ENCODE peak calls at places on chromosomes 12 and 14, in five cellular contexts. One of them, this sample, is unnamed.

GRCh38 chr14:23301969-23302289 is 730 bp downstream of the PPP1R3E start:
- DNase-seq in IMR-90: no peak
- DNase-seq in activated B cell treated with CpG ODN at 0.5 μM for 24 hours: no peak
- DNase-seq in fibroblast of the aortic adventitia: no peak
- DNase-seq in left ventricle myocardium inferior: no peak
- DNase-seq in this sample: no peak

GRCh38 chr12:83097656-83098055 is 410.9 kb downstream of the TMTC2 start:
- DNase-seq in fibroblast of the aortic adventitia: no peak
- DNase-seq in left ventricle myocardium inferior: no peak
- DNase-seq in IMR-90: no peak
- DNase-seq in activated B cell treated with CpG ODN at 0.5 μM for 24 hours: no peak
- DNase-seq in this sample: no peak

GRCh38 chr14:64387232-64387737 is 868 bp upstream of the MTHFD1 start:
- DNase-seq in IMR-90: peak; percentile 19
- DNase-seq in left ventricle myocardium inferior: no peak
- DNase-seq in activated B cell treated with CpG ODN at 0.5 μM for 24 hours: no peak
- DNase-seq in fibroblast of the aortic adventitia: no peak
- DNase-seq in this sample: peak; percentile 16

GRCh38 chr12:131046813-131047788 is 93.4 kb downstream of the ADGRD1 start:
- DNase-seq in left ventricle myocardium inferior: peak; percentile 62
- DNase-seq in fibroblast of the aortic adventitia: no peak
- DNase-seq in IMR-90: no peak
- DNase-seq in activated B cell treated with CpG ODN at 0.5 μM for 24 hours: no peak
- DNase-seq in this sample: no peak

GRCh38 chr12:10618338-10618987 is 5.1 kb upstream of the MAGOHB start:
- DNase-seq in left ventricle myocardium inferior: no peak
- DNase-seq in IMR-90: peak; percentile 88
- DNase-seq in activated B cell treated with CpG ODN at 0.5 μM for 24 hours: no peak
- DNase-seq in fibroblast of the aortic adventitia: peak; percentile 74
- DNase-seq in this sample: no peak

GRCh38 chr14:49173765-49174373 is 412.3 kb downstream of the RPS29 start:
- DNase-seq in fibroblast of the aortic adventitia: peak; percentile 66
- DNase-seq in left ventricle myocardium inferior: no peak
- DNase-seq in activated B cell treated with CpG ODN at 0.5 μM for 24 hours: no peak
- DNase-seq in IMR-90: peak; percentile 69
- DNase-seq in this sample: no peak

GRCh38 chr12:40697566-40698257 is 5.5 kb downstream of the CNTN1 start:
- DNase-seq in IMR-90: no peak
- DNase-seq in fibroblast of the aortic adventitia: no peak
- DNase-seq in left ventricle myocardium inferior: no peak
- DNase-seq in activated B cell treated with CpG ODN at 0.5 μM for 24 hours: no peak
- DNase-seq in this sample: no peak

GRCh38 chr12:66269757-66270383 is 32.4 kb upstream of the HELB start:
- DNase-seq in fibroblast of the aortic adventitia: peak; percentile 69
- DNase-seq in left ventricle myocardium inferior: no peak
- DNase-seq in activated B cell treated with CpG ODN at 0.5 μM for 24 hours: no peak
- DNase-seq in IMR-90: peak; percentile 62
- DNase-seq in this sample: no peak

GRCh38 chr14:90544566-90544965 is 147.7 kb downstream of the CALM1 start:
- DNase-seq in left ventricle myocardium inferior: no peak
- DNase-seq in activated B cell treated with CpG ODN at 0.5 μM for 24 hours: no peak
- DNase-seq in IMR-90: no peak
- DNase-seq in fibroblast of the aortic adventitia: no peak
- DNase-seq in this sample: no peak

GRCh38 chr14:61282746-61283145 is 1.6 kb upstream of the TMEM30B start:
- DNase-seq in IMR-90: no peak
- DNase-seq in activated B cell treated with CpG ODN at 0.5 μM for 24 hours: no peak
- DNase-seq in fibroblast of the aortic adventitia: no peak
- DNase-seq in left ventricle myocardium inferior: no peak
- DNase-seq in this sample: no peak

GRCh38 chr12:31850268-31850667 is 108.9 kb upstream of the RESF1 start:
- DNase-seq in left ventricle myocardium inferior: no peak
- DNase-seq in IMR-90: no peak
- DNase-seq in fibroblast of the aortic adventitia: no peak
- DNase-seq in activated B cell treated with CpG ODN at 0.5 μM for 24 hours: no peak
- DNase-seq in this sample: no peak

GRCh38 chr12:31845613-31846321 is 113.4 kb upstream of the RESF1 start:
- DNase-seq in fibroblast of the aortic adventitia: no peak
- DNase-seq in activated B cell treated with CpG ODN at 0.5 μM for 24 hours: no peak
- DNase-seq in IMR-90: no peak
- DNase-seq in left ventricle myocardium inferior: no peak
- DNase-seq in this sample: no peak

GRCh38 chr12:31843399-31844095 is 114.7 kb upstream of the AMN1 start:
- DNase-seq in left ventricle myocardium inferior: no peak
- DNase-seq in activated B cell treated with CpG ODN at 0.5 μM for 24 hours: no peak
- DNase-seq in fibroblast of the aortic adventitia: no peak
- DNase-seq in IMR-90: no peak
- DNase-seq in this sample: no peak

GRCh38 chr12:31849090-31849687 is 110.0 kb upstream of the RESF1 start:
- DNase-seq in activated B cell treated with CpG ODN at 0.5 μM for 24 hours: no peak
- DNase-seq in IMR-90: peak; percentile 9
- DNase-seq in fibroblast of the aortic adventitia: no peak
- DNase-seq in left ventricle myocardium inferior: no peak
- DNase-seq in this sample: no peak

GRCh38 chr12:31846405-31846804 is 112.8 kb upstream of the RESF1 start:
- DNase-seq in activated B cell treated with CpG ODN at 0.5 μM for 24 hours: no peak
- DNase-seq in IMR-90: no peak
- DNase-seq in fibroblast of the aortic adventitia: no peak
- DNase-seq in left ventricle myocardium inferior: no peak
- DNase-seq in this sample: no peak
- TF ChIP-seq CTCF in activated B cell treated with CpG ODN at 0.5 μM for 24 hours: no peak
- TF ChIP-seq CTCF in IMR-90: no peak
- TF ChIP-seq CTCF in fibroblast of the aortic adventitia: no peak
- TF ChIP-seq CTCF in left ventricle myocardium inferior: no peak
- TF ChIP-seq CTCF in this sample: no peak

GRCh38 chr12:116612436-116612835 is 53.3 kb downstream of the MAP1LC3B2 start:
- DNase-seq in left ventricle myocardium inferior: no peak
- DNase-seq in fibroblast of the aortic adventitia: no peak
- DNase-seq in activated B cell treated with CpG ODN at 0.5 μM for 24 hours: no peak
- DNase-seq in IMR-90: no peak
- DNase-seq in this sample: no peak

GRCh38 chr12:116610971-116611541 is 51.9 kb downstream of the MAP1LC3B2 start:
- DNase-seq in IMR-90: no peak
- DNase-seq in activated B cell treated with CpG ODN at 0.5 μM for 24 hours: no peak
- DNase-seq in left ventricle myocardium inferior: peak; percentile 25
- DNase-seq in fibroblast of the aortic adventitia: peak; percentile 19
- DNase-seq in this sample: no peak

GRCh38 chr12:116607039-116607438 is 47.9 kb downstream of the MAP1LC3B2 start:
- DNase-seq in activated B cell treated with CpG ODN at 0.5 μM for 24 hours: no peak
- DNase-seq in fibroblast of the aortic adventitia: no peak
- DNase-seq in IMR-90: no peak
- DNase-seq in left ventricle myocardium inferior: no peak
- DNase-seq in this sample: no peak

GRCh38 chr12:116609236-116609635 is 50.1 kb downstream of the MAP1LC3B2 start:
- DNase-seq in left ventricle myocardium inferior: no peak
- DNase-seq in fibroblast of the aortic adventitia: peak; percentile 40
- DNase-seq in activated B cell treated with CpG ODN at 0.5 μM for 24 hours: no peak
- DNase-seq in IMR-90: no peak
- DNase-seq in this sample: no peak

GRCh38 chr12:116609715-116610114 is 50.5 kb downstream of the MAP1LC3B2 start:
- DNase-seq in left ventricle myocardium inferior: no peak
- DNase-seq in IMR-90: no peak
- DNase-seq in activated B cell treated with CpG ODN at 0.5 μM for 24 hours: no peak
- DNase-seq in fibroblast of the aortic adventitia: no peak
- DNase-seq in this sample: no peak
- TF ChIP-seq CTCF in left ventricle myocardium inferior: peak; percentile 43
- TF ChIP-seq CTCF in IMR-90: peak; percentile 37
- TF ChIP-seq CTCF in activated B cell treated with CpG ODN at 0.5 μM for 24 hours: no peak
- TF ChIP-seq CTCF in fibroblast of the aortic adventitia: peak; percentile 17
- TF ChIP-seq CTCF in this sample: no peak

GRCh38 chr12:127926004-127926403 is 341.0 kb upstream of the TMEM132C start:
- DNase-seq in left ventricle myocardium inferior: no peak
- DNase-seq in IMR-90: no peak
- DNase-seq in activated B cell treated with CpG ODN at 0.5 μM for 24 hours: no peak
- DNase-seq in fibroblast of the aortic adventitia: peak; percentile 72
- DNase-seq in this sample: no peak
- TF ChIP-seq CTCF in left ventricle myocardium inferior: peak; percentile 71
- TF ChIP-seq CTCF in IMR-90: no peak
- TF ChIP-seq CTCF in activated B cell treated with CpG ODN at 0.5 μM for 24 hours: no peak
- TF ChIP-seq CTCF in fibroblast of the aortic adventitia: peak; percentile 83
- TF ChIP-seq CTCF in this sample: no peak

DNA sequence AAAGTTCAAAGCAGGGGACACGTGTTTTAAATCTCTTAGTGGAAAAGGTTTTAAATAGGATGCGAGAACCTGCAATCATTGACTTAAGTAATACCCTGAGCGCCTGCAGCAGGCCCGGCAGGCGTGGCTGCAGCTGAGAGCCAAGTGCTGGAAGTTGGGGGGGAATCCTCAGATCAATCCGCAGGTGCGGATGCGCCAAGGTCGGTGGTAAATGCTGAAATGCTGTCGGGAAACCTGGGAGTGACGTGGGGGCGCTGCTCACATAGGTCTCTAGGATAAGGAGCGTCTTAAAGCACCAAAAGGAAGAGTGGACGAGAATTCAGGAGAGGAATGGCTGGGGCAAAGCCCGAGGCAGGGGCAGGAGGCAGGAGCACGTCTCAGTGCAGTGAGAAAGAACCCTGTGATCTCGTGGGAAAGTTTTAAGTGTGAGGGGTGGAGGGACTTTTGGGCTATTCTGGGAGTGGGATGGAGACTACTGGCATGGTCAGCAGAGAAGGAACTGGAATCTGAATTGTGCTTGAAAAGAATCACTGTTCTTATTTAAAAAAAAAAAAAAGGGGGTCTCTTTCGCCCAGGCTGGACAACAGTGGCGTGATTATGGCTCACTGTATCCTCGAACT is 883 bp upstream of the CDCA4 start:
- DNase-seq in left ventricle myocardium inferior: no peak
- DNase-seq in fibroblast of the aortic adventitia: no peak
- DNase-seq in activated B cell treated with CpG ODN at 0.5 μM for 24 hours: no peak
- DNase-seq in IMR-90: peak; percentile 44
- DNase-seq in this sample: no peak
- TF ChIP-seq CTCF in left ventricle myocardium inferior: no peak
- TF ChIP-seq CTCF in fibroblast of the aortic adventitia: no peak
- TF ChIP-seq CTCF in activated B cell treated with CpG ODN at 0.5 μM for 24 hours: no peak
- TF ChIP-seq CTCF in IMR-90: no peak
- TF ChIP-seq CTCF in this sample: no peak

GRCh38 chr12:42010715-42011114 is 134.0 kb downstream of the GXYLT1 start:
- DNase-seq in activated B cell treated with CpG ODN at 0.5 μM for 24 hours: no peak
- DNase-seq in left ventricle myocardium inferior: no peak
- DNase-seq in IMR-90: no peak
- DNase-seq in fibroblast of the aortic adventitia: no peak
- DNase-seq in this sample: no peak
- TF ChIP-seq CTCF in activated B cell treated with CpG ODN at 0.5 μM for 24 hours: no peak
- TF ChIP-seq CTCF in left ventricle myocardium inferior: no peak
- TF ChIP-seq CTCF in IMR-90: no peak
- TF ChIP-seq CTCF in fibroblast of the aortic adventitia: no peak
- TF ChIP-seq CTCF in this sample: no peak

GRCh38 chr12:64077922-64078321 is 144.2 kb downstream of the KICS2 start:
- DNase-seq in left ventricle myocardium inferior: no peak
- DNase-seq in activated B cell treated with CpG ODN at 0.5 μM for 24 hours: no peak
- DNase-seq in IMR-90: no peak
- DNase-seq in fibroblast of the aortic adventitia: peak; percentile 28
- DNase-seq in this sample: no peak
- TF ChIP-seq CTCF in left ventricle myocardium inferior: peak; percentile 40
- TF ChIP-seq CTCF in activated B cell treated with CpG ODN at 0.5 μM for 24 hours: no peak
- TF ChIP-seq CTCF in IMR-90: peak; percentile 39
- TF ChIP-seq CTCF in fibroblast of the aortic adventitia: peak; percentile 52
- TF ChIP-seq CTCF in this sample: no peak

DNA sequence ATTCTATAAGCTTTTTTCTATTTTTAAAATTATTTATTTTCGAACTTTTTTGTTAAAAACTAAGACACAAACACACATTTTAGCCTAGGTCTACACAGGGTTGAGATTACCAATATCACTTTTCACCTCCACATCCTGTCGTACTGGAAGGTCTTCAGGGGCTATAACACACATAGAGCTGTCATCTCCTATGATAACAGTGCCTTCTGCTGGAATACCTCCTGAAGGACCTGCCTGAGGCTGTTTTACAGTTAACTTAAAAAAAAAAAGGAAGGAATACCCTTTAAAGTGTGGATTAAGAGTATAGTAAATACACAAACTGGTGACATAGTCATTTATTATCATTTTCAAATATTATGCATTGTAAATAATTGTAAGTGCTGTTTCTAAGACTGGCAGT is 43.0 kb downstream of the RASSF8 start:
- DNase-seq in activated B cell treated with CpG ODN at 0.5 μM for 24 hours: no peak
- DNase-seq in left ventricle myocardium inferior: no peak
- DNase-seq in fibroblast of the aortic adventitia: no peak
- DNase-seq in IMR-90: no peak
- DNase-seq in this sample: no peak
- TF ChIP-seq CTCF in activated B cell treated with CpG ODN at 0.5 μM for 24 hours: no peak
- TF ChIP-seq CTCF in left ventricle myocardium inferior: no peak
- TF ChIP-seq CTCF in fibroblast of the aortic adventitia: no peak
- TF ChIP-seq CTCF in IMR-90: peak; percentile 15
- TF ChIP-seq CTCF in this sample: no peak

GRCh38 chr14:59137256-59137655 is 51.2 kb upstream of the DAAM1 start:
- DNase-seq in activated B cell treated with CpG ODN at 0.5 μM for 24 hours: no peak
- DNase-seq in fibroblast of the aortic adventitia: no peak
- DNase-seq in left ventricle myocardium inferior: no peak
- DNase-seq in IMR-90: no peak
- DNase-seq in this sample: no peak
- TF ChIP-seq CTCF in activated B cell treated with CpG ODN at 0.5 μM for 24 hours: no peak
- TF ChIP-seq CTCF in fibroblast of the aortic adventitia: no peak
- TF ChIP-seq CTCF in left ventricle myocardium inferior: no peak
- TF ChIP-seq CTCF in IMR-90: no peak
- TF ChIP-seq CTCF in this sample: no peak

GRCh38 chr12:3964404-3964803 is 91.2 kb upstream of the PARP11 start:
- DNase-seq in left ventricle myocardium inferior: no peak
- DNase-seq in fibroblast of the aortic adventitia: no peak
- DNase-seq in activated B cell treated with CpG ODN at 0.5 μM for 24 hours: no peak
- DNase-seq in IMR-90: no peak
- DNase-seq in this sample: no peak
- TF ChIP-seq CTCF in left ventricle myocardium inferior: peak; percentile 61
- TF ChIP-seq CTCF in fibroblast of the aortic adventitia: peak; percentile 10
- TF ChIP-seq CTCF in activated B cell treated with CpG ODN at 0.5 μM for 24 hours: no peak
- TF ChIP-seq CTCF in IMR-90: no peak
- TF ChIP-seq CTCF in this sample: no peak

GRCh38 chr14:78154827-78155226 is 15.3 kb upstream of the NRXN3 start:
- DNase-seq in left ventricle myocardium inferior: no peak
- DNase-seq in activated B cell treated with CpG ODN at 0.5 μM for 24 hours: no peak
- DNase-seq in IMR-90: no peak
- DNase-seq in fibroblast of the aortic adventitia: no peak
- DNase-seq in this sample: no peak
- TF ChIP-seq CTCF in left ventricle myocardium inferior: no peak
- TF ChIP-seq CTCF in activated B cell treated with CpG ODN at 0.5 μM for 24 hours: no peak
- TF ChIP-seq CTCF in IMR-90: no peak
- TF ChIP-seq CTCF in fibroblast of the aortic adventitia: no peak
- TF ChIP-seq CTCF in this sample: no peak

This sample was measured in natural killer cell.